ENCODE peak calls at places on chromosomes 16 and 17, in nine cellular contexts. J is B cell, G is transverse colon, U is A549, I is HL-60, N is GM13976, A is dorsolateral prefrontal cortex, M is tibial nerve, O is H9. Z is an unnamed sample.

GRCh38 chr17:60676758-60677307 is 818 bp upstream of the BCAS3 start:
- DNase-seq in J (no peak), G (no peak), U (no peak), I (no peak), N (no peak), A (no peak), M (no peak), O (no peak), Z (peak)

GRCh38 chr17:27282054-27282501 is 11.8 kb upstream of the WSB1 start:
- DNase-seq in J (peak), G (no peak), U (no peak), I (peak), N (peak), A (no peak), M (no peak), O (no peak), Z (no peak)

GRCh38 chr17:15257316-15257925 is 7.7 kb downstream of the PMP22 start:
- DNase-seq in J (peak), G (peak), U (peak), I (peak), N (peak), A (peak), M (peak), O (peak), Z (peak)

GRCh38 chr16:50183316-50183715 is 30.2 kb downstream of the TENT4B start:
- DNase-seq in J (no peak), G (no peak), U (no peak), I (no peak), N (no peak), A (no peak), M (no peak), O (no peak), Z (no peak)

GRCh38 chr16:67562526-67562917 is at the start of gene CTCF:
- DNase-seq in J (peak), G (peak), U (peak), I (peak), N (peak), A (peak), M (peak), O (peak), Z (no peak)

GRCh38 chr17:28615260-28615940 is 1.4 kb upstream of the RSKR start:
- DNase-seq in J (no peak), G (no peak), U (no peak), I (no peak), N (no peak), A (no peak), M (no peak), O (no peak), Z (no peak)

GRCh38 chr17:27618417-27618816 is 12.6 kb upstream of the LGALS9 start:
- DNase-seq in J (no peak), G (no peak), U (no peak), I (no peak), N (no peak), A (no peak), M (no peak), O (no peak), Z (no peak)

GRCh38 chr17:44942456-44942855 is 5.1 kb downstream of the KIF18B start:
- DNase-seq in J (no peak), G (no peak), U (no peak), I (no peak), N (no peak), A (no peak), M (no peak), O (no peak), Z (no peak)

GRCh38 chr17:3887811-3888210 is 5.0 kb downstream of the CAMKK1 start:
- DNase-seq in J (no peak), G (no peak), U (no peak), I (no peak), N (no peak), A (no peak), M (no peak), O (no peak), Z (no peak)

GRCh38 chr16:71734511-71734910 is 10.0 kb upstream of the PHLPP2 start:
- DNase-seq in J (no peak), G (no peak), U (no peak), I (no peak), N (no peak), A (no peak), M (no peak), O (no peak), Z (no peak)

GRCh38 chr16:61929801-61930200 is 106.4 kb downstream of the CDH8 start:
- DNase-seq in J (no peak), G (no peak), U (no peak), I (no peak), N (no peak), A (no peak), M (no peak), O (no peak), Z (no peak)

GRCh38 chr17:77186141-77186604 is 45.4 kb downstream of the SEC14L1 start:
- DNase-seq in J (peak), G (no peak), U (no peak), I (no peak), N (no peak), A (no peak), M (no peak), O (no peak), Z (no peak)

GRCh38 chr16:50839920-50840729 is 98.2 kb downstream of the CYLD start:
- DNase-seq in J (no peak), G (no peak), U (no peak), I (no peak), N (no peak), A (no peak), M (no peak), O (peak), Z (peak)

GRCh38 chr17:16287563-16288027 is 65.7 kb downstream of the CENPV start:
- DNase-seq in J (peak), G (peak), U (peak), I (peak), N (peak), A (no peak), M (no peak), O (no peak), Z (no peak)

GRCh38 chr17:61248399-61248798 is 151.2 kb upstream of the TBX2 start:
- DNase-seq in J (no peak), G (peak), U (peak), I (no peak), N (no peak), A (no peak), M (no peak), O (no peak), Z (no peak)

GRCh38 chr17:41666708-41667279 is 21.9 kb upstream of the EIF1 start:
- DNase-seq in J (peak), G (peak), U (peak), I (peak), N (peak), A (peak), M (peak), O (peak), Z (peak)

GRCh38 chr16:87226926-87227650 is 90.1 kb downstream of the C16orf95 start:
- DNase-seq in J (no peak), G (no peak), U (no peak), I (no peak), N (no peak), A (no peak), M (no peak), O (no peak), Z (no peak)

GRCh38 chr16:88681084-88681680 is 5.1 kb downstream of the SNAI3 start:
- DNase-seq in J (peak), G (peak), U (peak), I (peak), N (peak), A (no peak), M (no peak), O (peak), Z (no peak)
- TF ChIP-seq CTCF in J (peak), G (peak), U (peak), I (no peak), N (peak), A (no peak), M (no peak), O (peak), Z (peak)

GRCh38 chr16:12166271-12166670 is 189.7 kb downstream of the SNX29 start:
- DNase-seq in J (no peak), G (no peak), U (no peak), I (no peak), N (no peak), A (no peak), M (no peak), O (no peak), Z (no peak)
- TF ChIP-seq CTCF in J (no peak), G (no peak), U (no peak), I (no peak), N (no peak), A (no peak), M (no peak), O (peak), Z (no peak)

GRCh38 chr17:5299383-5299782 is 17.3 kb downstream of the RABEP1 start:
- DNase-seq in J (no peak), G (no peak), U (no peak), I (no peak), N (no peak), A (no peak), M (no peak), O (no peak), Z (no peak)

GRCh38 chr17:5291683-5292082 is 9.6 kb downstream of the RABEP1 start:
- DNase-seq in J (no peak), G (no peak), U (no peak), I (no peak), N (no peak), A (no peak), M (no peak), O (no peak), Z (no peak)

DNA sequence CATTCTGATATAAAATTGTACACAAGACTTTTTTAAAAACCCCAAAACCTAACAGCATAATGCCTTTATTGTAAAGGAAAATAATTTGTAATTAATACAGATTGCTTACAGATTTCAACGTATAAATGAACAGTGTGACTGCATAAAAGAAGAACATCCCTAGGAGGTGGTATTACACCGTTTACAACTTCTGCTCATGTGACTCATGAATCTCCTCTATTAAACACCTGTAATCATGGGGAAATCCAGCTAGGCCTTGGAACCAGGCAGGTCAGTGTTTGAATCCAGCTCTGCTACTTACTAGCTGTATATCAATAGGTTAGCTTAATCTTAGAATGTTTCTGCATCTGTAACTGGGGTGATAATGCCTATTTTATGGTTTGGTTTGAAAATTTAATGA is 15.2 kb downstream of the RABEP1 start:
- DNase-seq in J (no peak), G (no peak), U (no peak), I (no peak), N (no peak), A (no peak), M (no peak), O (no peak), Z (no peak)
- TF ChIP-seq CTCF in J (no peak), G (no peak), U (no peak), I (no peak), N (no peak), A (no peak), M (no peak), O (no peak), Z (no peak)

DNA sequence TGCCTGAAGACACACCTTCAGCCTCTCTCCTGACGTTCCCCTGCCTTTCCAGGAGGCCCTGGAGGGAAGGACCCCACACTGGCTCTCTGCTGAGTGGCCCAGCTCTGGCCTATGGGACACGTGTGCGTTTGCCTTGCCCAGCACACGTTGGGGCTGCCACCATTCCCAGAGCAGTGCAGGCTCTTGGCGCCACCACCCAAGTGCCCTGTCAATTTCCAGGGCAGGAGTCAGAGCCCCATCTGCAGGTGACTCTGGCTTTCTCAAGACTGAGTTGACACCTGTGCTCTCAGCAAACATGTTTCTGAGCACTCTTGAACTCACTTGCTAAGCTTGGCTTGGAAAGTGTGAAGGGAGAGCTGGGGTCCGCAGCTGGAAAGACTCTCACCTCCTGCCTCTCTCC is 4.7 kb upstream of the IRF8 start:
- DNase-seq in J (no peak), G (peak), U (peak), I (no peak), N (no peak), A (no peak), M (no peak), O (peak), Z (no peak)
- TF ChIP-seq CTCF in J (peak), G (peak), U (peak), I (no peak), N (peak), A (no peak), M (no peak), O (peak), Z (no peak)

GRCh38 chr17:57672205-57672632 is 72.9 kb downstream of the CCDC182 start:
- DNase-seq in J (no peak), G (no peak), U (no peak), I (peak), N (no peak), A (no peak), M (no peak), O (no peak), Z (peak)
- TF ChIP-seq CTCF in J (peak), G (no peak), U (no peak), I (no peak), N (no peak), A (no peak), M (no peak), O (no peak), Z (no peak)

GRCh38 chr16:8905168-8905762 is 23.1 kb downstream of the LITAFD start:
- DNase-seq in J (no peak), G (no peak), U (peak), I (peak), N (no peak), A (no peak), M (no peak), O (no peak), Z (no peak)
- TF ChIP-seq CTCF in J (peak), G (peak), U (peak), I (peak), N (peak), A (peak), M (no peak), O (peak), Z (peak)

GRCh38 chr17:48228720-48229119 is 121.2 kb downstream of the SNX11 start:
- DNase-seq in J (no peak), G (no peak), U (no peak), I (no peak), N (no peak), A (no peak), M (no peak), O (peak), Z (no peak)
- TF ChIP-seq CTCF in J (no peak), G (no peak), U (no peak), I (no peak), N (no peak), A (no peak), M (no peak), O (peak), Z (no peak)

GRCh38 chr17:80843741-80844156 is 147.9 kb upstream of the CHMP6 start:
- DNase-seq in J (no peak), G (no peak), U (no peak), I (no peak), N (no peak), A (no peak), M (no peak), O (no peak), Z (no peak)
- TF ChIP-seq CTCF in J (no peak), G (no peak), U (no peak), I (no peak), N (no peak), A (no peak), M (no peak), O (no peak), Z (no peak)

Z was measured in osteocyte.